ENCODE peak calls at places on chromosomes 7 and 10, in four cellular contexts. I, X, R and N are unnamed samples.

GRCh38 chr7:1787241-1787640 is 117.2 kb downstream of the ELFN1 start:
- DNase-seq in I (no peak), X (no peak), R (no peak), N (no peak)

GRCh38 chr10:110343947-110344346 is 39.2 kb upstream of the SMNDC1 start:
- DNase-seq in I (no peak), X (no peak), R (no peak), N (no peak)

GRCh38 chr10:22183771-22184466 is 33.9 kb downstream of the EBLN1 start:
- DNase-seq in I (no peak), X (no peak), R (no peak), N (peak; percentile 1)

GRCh38 chr7:43248553-43248952 is 136.1 kb downstream of the HECW1 start:
- DNase-seq in I (no peak), X (no peak), R (no peak), N (no peak)

GRCh38 chr10:71831646-71832552 is 19.2 kb downstream of the PSAP start:
- DNase-seq in I (no peak), X (no peak), R (no peak), N (no peak)

GRCh38 chr10:104472505-104472904 is 118.9 kb downstream of the CFAP58 start:
- DNase-seq in I (no peak), X (no peak), R (no peak), N (no peak)

GRCh38 chr7:45649560-45650346 is 75.6 kb downstream of the ADCY1 start:
- DNase-seq in I (no peak), X (no peak), R (no peak), N (no peak)

GRCh38 chr10:129758591-129759021 is 205.5 kb downstream of the EBF3 start:
- DNase-seq in I (peak; percentile 3), X (no peak), R (peak; percentile 2), N (no peak)

GRCh38 chr7:46207931-46208634 is 287.0 kb upstream of the IGFBP3 start:
- DNase-seq in I (no peak), X (no peak), R (peak; percentile 32), N (no peak)